ENCODE peak calls at places on chromosomes 11 and 22, in four cellular contexts. D is Kasumi-1, Y is uterus, B is stromal cell of bone marrow. W is an unnamed sample.

GRCh38 chr11:124863137-124863825 is 2.0 kb upstream of the ROBO3 start:
- DNase-seq in D (no peak), Y (no peak), B (no peak), W (peak)

GRCh38 chr11:67167086-67167485 is 48.0 kb downstream of the KDM2A start:
- DNase-seq in D (no peak), Y (no peak), B (no peak), W (no peak)

GRCh38 chr22:20413217-20414058 is 19.5 kb downstream of the ZNF74 start:
- DNase-seq in D (no peak), Y (no peak), B (no peak), W (no peak)

GRCh38 chr11:86508604-86509471 is 134.2 kb downstream of the CCDC81 start:
- DNase-seq in D (no peak), Y (no peak), B (no peak), W (peak)

GRCh38 chr22:22884010-22884887 is 3.4 kb upstream of the IGLL5 start:
- DNase-seq in D (peak), Y (no peak), B (peak), W (peak)

GRCh38 chr22:19287076-19287724 is 4.3 kb downstream of the CLTCL1 start:
- DNase-seq in D (no peak), Y (no peak), B (no peak), W (peak)

GRCh38 chr22:42340695-42341383 is 70.4 kb upstream of the TCF20 start:
- DNase-seq in D (no peak), Y (peak), B (no peak), W (no peak)

GRCh38 chr22:26172389-26172990 is 3.2 kb downstream of the SEZ6L start:
- DNase-seq in D (peak), Y (no peak), B (no peak), W (peak)

GRCh38 chr11:17513853-17514252 is 30.4 kb downstream of the USH1C start:
- DNase-seq in D (no peak), Y (no peak), B (no peak), W (no peak)

GRCh38 chr22:35938226-35938625 is 90.4 kb downstream of the RBFOX2 start:
- DNase-seq in D (no peak), Y (no peak), B (no peak), W (no peak)

GRCh38 chr22:28599693-28600092 is 79.9 kb downstream of the TTC28 start:
- DNase-seq in D (no peak), Y (no peak), B (no peak), W (no peak)

GRCh38 chr11:110430267-110431211 is 791 bp downstream of the FDX1 start:
- DNase-seq in D (peak), Y (no peak), B (no peak), W (peak)

GRCh38 chr22:30822216-30823014 is 127.7 kb downstream of the OSBP2 start:
- DNase-seq in D (no peak), Y (no peak), B (no peak), W (no peak)